ENCODE peak calls at places on chromosomes 12 and 14, in eight cellular contexts. J is fibroblast of lung, L is B cell, A is keratinocyte, M is heart right ventricle, E is lower leg skin, N is adrenal gland, G is PC-9. X is an unnamed sample.

GRCh38 chr12:122876724-122877123 is 19.2 kb downstream of the VPS37B start:
- DNase-seq in J (peak), G (no peak), A (no peak), M (no peak), E (no peak), L (no peak), N (no peak), X (no peak)

GRCh38 chr12:51846209-51846779 is 2.2 kb downstream of the FIGNL2 start:
- DNase-seq in G (no peak), J (no peak), M (no peak), L (no peak), A (no peak), N (no peak), E (no peak), X (no peak)

GRCh38 chr12:9687228-9687627 is 17.7 kb downstream of the CLEC2D start:
- DNase-seq in A (no peak), M (no peak), E (no peak), L (no peak), N (no peak), J (peak), G (no peak), X (no peak)

GRCh38 chr12:116919247-116919671 is 8.5 kb downstream of the FBXW8 start:
- DNase-seq in N (no peak), E (no peak), L (peak), M (no peak), J (no peak), A (no peak), G (no peak), X (no peak)

GRCh38 chr14:72000907-72001306 is 68.7 kb downstream of the RGS6 start:
- DNase-seq in E (no peak), M (peak), G (no peak), J (no peak), L (no peak), A (no peak), N (no peak), X (no peak)

GRCh38 chr12:123546281-123546680 is 12.8 kb upstream of the RILPL1 start:
- DNase-seq in E (no peak), M (no peak), A (no peak), L (no peak), N (no peak), G (no peak), J (peak), X (no peak)

GRCh38 chr14:77580964-77581505 is 35.4 kb downstream of the SPTLC2 start:
- DNase-seq in J (peak), L (no peak), A (no peak), E (no peak), M (no peak), G (peak), N (no peak), X (peak)

GRCh38 chr14:57820581-57820980 is 45.3 kb downstream of the SLC35F4 start:
- DNase-seq in M (no peak), J (peak), A (no peak), E (no peak), L (no peak), N (no peak), G (no peak), X (no peak)

GRCh38 chr12:47376937-47377336 is 297.2 kb upstream of the AMIGO2 start:
- DNase-seq in A (no peak), M (no peak), N (no peak), J (peak), G (no peak), L (no peak), E (no peak), X (no peak)

GRCh38 chr12:94980577-94980976 is 22.9 kb downstream of the NDUFA12 start:
- DNase-seq in G (no peak), A (no peak), N (no peak), L (no peak), E (no peak), J (peak), M (no peak), X (no peak)

GRCh38 chr14:75182820-75183219 is 6.4 kb upstream of the TMED10 start:
- DNase-seq in L (no peak), N (peak), J (peak), G (peak), A (no peak), E (no peak), M (no peak), X (no peak)

GRCh38 chr12:110585231-110585799 is 2.2 kb upstream of the PPTC7 start:
- DNase-seq in L (no peak), G (peak), A (no peak), N (peak), J (peak), E (peak), M (no peak), X (no peak)

GRCh38 chr12:30691122-30691879 is 4.4 kb downstream of the IPO8 start:
- DNase-seq in G (no peak), E (no peak), J (peak), A (no peak), M (no peak), L (no peak), N (peak), X (no peak)

GRCh38 chr12:54421175-54421872 is 2.3 kb upstream of the ITGA5 start:
- DNase-seq in G (peak), J (peak), N (no peak), A (no peak), M (peak), E (peak), L (no peak), X (no peak)

GRCh38 chr12:6338955-6339761 is 2.7 kb downstream of the TNFRSF1A start:
- DNase-seq in J (no peak), N (no peak), M (no peak), E (no peak), A (no peak), L (no peak), G (no peak), X (no peak)

GRCh38 chr14:32414808-32415255 is 85.7 kb downstream of the AKAP6 start:
- DNase-seq in N (no peak), M (no peak), A (no peak), J (peak), G (no peak), E (no peak), L (no peak), X (no peak)

GRCh38 chr12:29960113-29960512 is 176.4 kb upstream of the TMTC1 start:
- DNase-seq in G (no peak), A (no peak), N (no peak), M (no peak), J (no peak), L (no peak), E (no peak), X (no peak)

DNA sequence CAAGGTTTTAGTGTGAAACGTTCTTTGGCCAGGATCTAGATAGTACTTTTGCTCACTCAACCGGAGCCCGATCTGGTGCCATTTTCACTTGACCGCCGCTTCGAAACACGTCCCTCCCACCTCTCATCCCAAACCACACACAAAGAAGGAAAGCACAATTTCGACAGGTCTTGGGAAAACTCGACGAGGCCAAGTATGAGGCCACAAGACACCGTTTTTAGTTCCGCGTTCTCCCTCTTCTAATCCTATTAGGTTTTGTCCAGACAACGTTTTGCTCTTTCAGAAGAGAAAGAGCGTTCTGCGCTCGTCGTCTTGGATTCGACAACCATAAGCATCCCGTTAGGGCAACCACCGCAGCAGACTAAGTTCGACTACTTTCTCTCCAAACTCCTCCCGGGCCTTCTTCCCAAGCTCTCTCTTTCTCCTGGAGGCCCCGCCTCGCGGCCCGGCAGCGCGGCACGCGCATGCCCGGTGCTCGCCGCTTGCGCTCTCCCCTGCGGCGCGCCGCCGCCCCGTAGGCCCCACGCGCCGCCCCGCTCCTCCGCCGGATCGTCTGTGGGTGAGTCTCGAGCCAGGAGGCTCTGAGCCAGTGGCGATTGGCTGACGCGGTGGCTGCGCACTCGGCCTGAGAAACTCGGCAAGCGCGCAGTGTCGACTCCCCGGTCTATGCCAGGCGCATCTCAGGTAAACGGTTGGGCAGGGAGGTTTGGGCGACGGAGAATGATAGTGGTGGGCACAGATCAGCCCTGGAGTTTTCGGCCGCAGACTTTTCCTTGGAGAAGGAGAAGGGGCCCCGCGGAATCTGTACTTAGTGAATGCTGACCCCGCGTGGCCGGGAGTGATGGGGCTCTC is at the start of gene MIPOL1:
- DNase-seq in A (no peak), G (peak), M (peak), J (peak), E (peak), L (no peak), N (peak), X (no peak)
- TF ChIP-seq CTCF in A (peak), G (no peak), M (peak), J (peak), E (no peak), L (no peak), N (no peak), X (no peak)

DNA sequence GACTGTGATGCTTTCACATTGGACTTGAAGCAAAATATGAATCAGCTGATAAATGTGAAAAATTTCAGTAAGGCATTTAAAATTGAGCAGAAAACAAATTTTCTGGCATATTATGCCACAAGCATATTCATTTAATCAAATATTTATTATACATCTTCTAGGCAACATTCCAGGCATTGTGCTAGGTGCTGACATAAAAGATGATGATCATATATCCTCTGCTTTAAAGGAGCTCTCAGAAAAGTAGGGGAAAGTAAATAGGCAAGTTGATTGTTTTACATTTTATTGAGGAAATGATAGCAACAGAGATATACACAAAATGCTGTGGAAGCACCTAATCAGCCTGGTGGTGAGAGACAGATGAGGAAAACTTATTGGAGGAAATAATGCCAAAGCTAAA is 248.9 kb downstream of the SLC16A7 start:
- DNase-seq in L (no peak), G (no peak), N (no peak), M (no peak), A (no peak), J (no peak), E (no peak), X (no peak)
- TF ChIP-seq CTCF in L (no peak), G (no peak), N (no peak), M (no peak), A (no peak), J (no peak), E (no peak), X (no peak)

DNA sequence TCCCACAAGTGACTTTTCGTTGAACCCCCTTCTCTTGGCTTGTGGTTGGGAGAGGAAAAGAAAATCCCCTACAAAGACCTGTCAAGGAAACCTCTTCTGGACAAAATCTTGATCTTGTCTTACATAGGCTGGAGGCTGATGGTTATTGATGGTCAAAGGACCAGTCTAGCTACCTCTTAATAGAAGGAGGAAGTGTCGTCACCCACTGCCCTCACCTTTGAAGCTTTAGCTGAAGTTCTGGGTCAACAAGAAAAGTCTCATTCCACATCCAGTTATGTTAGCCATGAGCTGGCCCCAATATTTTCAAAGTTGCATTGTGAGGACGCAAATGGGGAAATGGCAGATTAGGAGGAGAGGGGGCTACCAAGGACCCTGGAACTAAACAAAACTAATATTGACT is 6.2 kb upstream of the KSR2 start:
- DNase-seq in N (no peak), M (no peak), A (no peak), G (peak), E (no peak), L (no peak), J (no peak), X (no peak)
- TF ChIP-seq CTCF in N (no peak), M (no peak), A (no peak), G (no peak), E (no peak), L (no peak), J (no peak), X (no peak)

DNA sequence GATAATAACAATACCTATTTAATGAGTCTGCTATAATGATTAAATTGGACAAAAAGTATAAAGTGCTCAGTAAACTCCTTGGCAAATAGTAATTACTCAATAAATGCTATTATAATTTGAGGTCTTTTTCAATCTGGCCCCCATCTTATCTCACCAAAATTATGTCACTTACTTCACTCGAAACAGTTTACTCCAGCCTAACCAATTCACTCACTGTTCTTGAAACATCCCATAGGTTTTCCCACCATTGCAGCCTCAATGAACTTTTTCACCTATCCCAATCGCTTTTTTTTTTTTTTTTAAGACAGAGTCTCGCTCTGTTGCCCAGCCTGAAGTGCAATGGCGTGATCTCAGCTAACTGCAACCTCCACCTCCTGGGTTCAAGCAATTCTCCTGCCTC is 17.5 kb upstream of the PRKAG1 start:
- DNase-seq in E (no peak), J (no peak), M (no peak), G (no peak), A (no peak), N (no peak), L (no peak), X (no peak)
- TF ChIP-seq CTCF in E (no peak), J (no peak), M (no peak), G (no peak), A (no peak), N (no peak), L (no peak), X (no peak)

DNA sequence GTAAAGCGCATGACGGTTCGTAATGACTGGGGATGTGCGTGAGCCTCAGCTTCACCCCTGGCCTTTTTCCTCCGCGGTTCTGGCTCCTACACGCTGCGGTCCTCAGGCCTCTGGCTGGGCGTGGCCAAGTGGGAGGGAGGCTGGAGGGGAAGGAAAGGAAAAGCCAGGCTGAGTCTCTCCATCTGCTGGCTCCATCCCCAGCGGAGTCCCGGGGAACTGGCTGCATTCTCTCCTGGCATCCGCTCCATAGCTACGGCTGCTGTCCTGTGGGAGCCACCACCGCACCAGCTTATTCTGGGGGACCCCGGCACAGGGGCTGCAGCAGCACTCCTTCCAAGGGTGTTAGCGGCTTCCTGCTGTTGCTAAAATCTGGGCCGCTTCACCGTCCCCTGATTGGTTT is 68.2 kb upstream of the SLC24A4 start:
- DNase-seq in J (peak), M (peak), A (no peak), N (no peak), E (no peak), L (no peak), G (no peak), X (no peak)
- TF ChIP-seq CTCF in J (no peak), M (no peak), A (no peak), N (no peak), E (no peak), L (no peak), G (no peak), X (no peak)

GRCh38 chr12:109462868-109463692 is 14.0 kb downstream of the KCTD10 start:
- DNase-seq in A (no peak), M (peak), G (peak), J (peak), E (peak), L (no peak), N (peak), X (no peak)
- TF ChIP-seq CTCF in A (no peak), M (no peak), G (no peak), J (no peak), E (no peak), L (no peak), N (no peak), X (no peak)

DNA sequence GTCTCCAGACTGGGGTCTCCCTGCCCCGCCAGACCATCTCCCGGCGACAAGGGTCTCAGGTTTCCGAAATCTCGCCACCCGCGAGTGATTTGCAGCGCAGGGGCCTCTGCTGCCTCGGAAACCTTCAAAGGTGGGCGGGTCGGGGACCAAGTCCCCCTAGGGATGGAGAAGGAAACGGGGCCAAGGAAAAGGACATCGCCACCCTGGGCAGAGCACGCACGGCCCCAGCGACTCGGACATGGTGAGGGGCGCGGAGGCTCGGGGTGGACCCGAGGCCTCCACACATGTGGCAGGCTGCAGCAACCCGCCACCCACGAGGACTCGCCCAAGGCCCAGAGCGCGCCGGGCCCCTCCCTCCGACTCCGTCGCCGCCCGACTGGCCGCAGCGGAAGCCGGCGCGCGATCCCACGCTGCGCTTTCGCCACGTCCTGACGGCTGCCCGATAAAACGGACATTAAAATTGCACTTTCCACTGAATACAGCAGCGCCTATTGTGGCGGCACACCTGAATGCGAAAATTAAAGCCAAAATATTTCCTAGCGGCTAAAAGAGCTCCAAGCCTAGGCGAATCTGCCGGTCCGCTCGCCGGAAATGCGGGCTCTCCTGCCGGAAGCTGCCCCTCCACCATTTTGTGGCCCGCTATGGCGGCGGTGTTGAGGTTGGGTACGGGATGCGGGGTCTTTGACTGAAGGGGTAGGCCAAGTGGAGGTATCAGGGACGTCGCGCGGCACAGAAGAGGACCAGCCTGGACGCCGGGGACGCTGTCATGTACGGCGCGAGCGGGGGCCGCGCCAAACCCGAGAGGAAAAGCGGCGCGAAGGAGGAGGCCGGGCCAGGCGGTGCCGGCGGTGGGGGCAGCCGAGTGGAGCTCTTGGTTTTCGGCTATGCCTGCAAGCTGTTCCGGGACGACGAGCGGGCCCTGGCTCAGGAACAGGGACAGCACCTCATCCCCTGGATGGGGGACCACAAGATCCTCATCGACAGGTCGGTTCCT is at the start of gene SFSWAP:
- DNase-seq in E (peak), L (peak), N (peak), M (peak), J (peak), A (no peak), G (no peak), X (peak)
- TF ChIP-seq CTCF in E (no peak), L (no peak), N (no peak), M (no peak), J (no peak), A (no peak), G (no peak), X (no peak)

GRCh38 chr14:80862983-80863382 is 78.6 kb downstream of the CEP128 start:
- DNase-seq in E (no peak), J (no peak), M (no peak), G (no peak), L (no peak), A (no peak), N (no peak), X (no peak)
- TF ChIP-seq CTCF in E (no peak), J (peak), M (peak), G (peak), L (no peak), A (no peak), N (no peak), X (no peak)